ENCODE peak calls at places on chromosomes 2 and 18, in four cellular contexts. One of them, this sample, is unnamed.

GRCh38 chr2:142967060-142967459 is 89.6 kb downstream of the KYNU start:
- DNase-seq in K562: no peak
- DNase-seq in HEK293T: no peak
- DNase-seq in GM12878: no peak
- DNase-seq in this sample: no peak

GRCh38 chr2:239722760-239723448 is 302.2 kb downstream of the NDUFA10 start:
- DNase-seq in K562: no peak
- DNase-seq in HEK293T: no peak
- DNase-seq in GM12878: no peak
- DNase-seq in this sample: no peak

GRCh38 chr2:44531289-44531688 is 169.5 kb downstream of the CAMKMT start:
- DNase-seq in K562: no peak
- DNase-seq in HEK293T: no peak
- DNase-seq in GM12878: no peak
- DNase-seq in this sample: no peak

GRCh38 chr18:51133580-51134160 is 63.8 kb downstream of the MEX3C start:
- DNase-seq in K562: no peak
- DNase-seq in HEK293T: no peak
- DNase-seq in GM12878: no peak
- DNase-seq in this sample: peak

GRCh38 chr2:28286678-28287077 is 106.0 kb upstream of the FOSL2 start:
- DNase-seq in K562: no peak
- DNase-seq in HEK293T: no peak
- DNase-seq in GM12878: no peak
- DNase-seq in this sample: no peak

GRCh38 chr2:127942002-127942401 is 56.2 kb upstream of the AMMECR1L start:
- DNase-seq in K562: no peak
- DNase-seq in HEK293T: no peak
- DNase-seq in GM12878: no peak
- DNase-seq in this sample: no peak

GRCh38 chr18:65592419-65592818 is 158.4 kb upstream of the CDH7 start:
- DNase-seq in K562: no peak
- DNase-seq in HEK293T: no peak
- DNase-seq in GM12878: no peak
- DNase-seq in this sample: no peak

GRCh38 chr2:100427627-100428258 is 10.3 kb upstream of the CHST10 start:
- DNase-seq in K562: peak
- DNase-seq in HEK293T: peak
- DNase-seq in GM12878: no peak
- DNase-seq in this sample: peak

GRCh38 chr2:217846321-217846743 is 156.5 kb downstream of the TNS1 start:
- DNase-seq in K562: no peak
- DNase-seq in HEK293T: no peak
- DNase-seq in GM12878: no peak
- DNase-seq in this sample: no peak

GRCh38 chr2:18149660-18150246 is 271.3 kb downstream of the KCNS3 start:
- DNase-seq in K562: peak
- DNase-seq in HEK293T: peak
- DNase-seq in GM12878: no peak
- DNase-seq in this sample: peak

GRCh38 chr2:145304501-145304900 is 784.6 kb upstream of the ZEB2 start:
- DNase-seq in K562: no peak
- DNase-seq in HEK293T: no peak
- DNase-seq in GM12878: no peak
- DNase-seq in this sample: no peak

GRCh38 chr2:67567866-67568265 is 170.7 kb downstream of the ETAA1 start:
- DNase-seq in K562: no peak
- DNase-seq in HEK293T: no peak
- DNase-seq in GM12878: no peak
- DNase-seq in this sample: no peak

GRCh38 chr2:238728322-238729260 is 119.3 kb upstream of the TWIST2 start:
- DNase-seq in K562: no peak
- DNase-seq in HEK293T: no peak
- DNase-seq in GM12878: no peak
- DNase-seq in this sample: no peak

GRCh38 chr2:237733677-237734300 is 64.8 kb upstream of the RBM44 start:
- DNase-seq in K562: no peak
- DNase-seq in HEK293T: no peak
- DNase-seq in GM12878: no peak
- DNase-seq in this sample: peak

GRCh38 chr2:88692187-88692586 is 714 bp downstream of the RPIA start:
- DNase-seq in K562: peak
- DNase-seq in HEK293T: peak
- DNase-seq in GM12878: no peak
- DNase-seq in this sample: peak

GRCh38 chr2:27792759-27793158 is 21.2 kb downstream of the MRPL33 start:
- DNase-seq in K562: no peak
- DNase-seq in HEK293T: no peak
- DNase-seq in GM12878: no peak
- DNase-seq in this sample: no peak

GRCh38 chr2:113694438-113694837 is 62.0 kb downstream of the SLC35F5 start:
- DNase-seq in K562: no peak
- DNase-seq in HEK293T: no peak
- DNase-seq in GM12878: no peak
- DNase-seq in this sample: no peak

GRCh38 chr2:118012778-118013177 is 1.1 kb downstream of the CCDC93 start:
- DNase-seq in K562: no peak
- DNase-seq in HEK293T: no peak
- DNase-seq in GM12878: no peak
- DNase-seq in this sample: no peak

GRCh38 chr2:224210495-224211472 is 171.7 kb upstream of the SERPINE2 start:
- DNase-seq in K562: no peak
- DNase-seq in HEK293T: no peak
- DNase-seq in GM12878: no peak
- DNase-seq in this sample: no peak

GRCh38 chr18:66676699-66677098 is 72.8 kb upstream of the CDH19 start:
- DNase-seq in K562: no peak
- DNase-seq in HEK293T: no peak
- DNase-seq in GM12878: no peak
- DNase-seq in this sample: no peak

GRCh38 chr2:226118471-226119429 is 680.9 kb downstream of the IRS1 start:
- DNase-seq in K562: no peak
- DNase-seq in HEK293T: no peak
- DNase-seq in GM12878: no peak
- DNase-seq in this sample: peak

GRCh38 chr18:8851659-8852058 is 146.3 kb downstream of the MTCL1 start:
- DNase-seq in K562: no peak
- DNase-seq in HEK293T: no peak
- DNase-seq in GM12878: no peak
- DNase-seq in this sample: no peak

GRCh38 chr2:1806254-1806653 is 61.9 kb upstream of the PXDN start:
- DNase-seq in K562: no peak
- DNase-seq in HEK293T: no peak
- DNase-seq in GM12878: no peak
- DNase-seq in this sample: no peak

GRCh38 chr2:21118302-21118920 is 5.4 kb upstream of the TDRD15 start:
- DNase-seq in K562: peak
- DNase-seq in HEK293T: peak
- DNase-seq in GM12878: no peak
- DNase-seq in this sample: peak

GRCh38 chr2:11175293-11175795 is 20.1 kb downstream of the SLC66A3 start:
- DNase-seq in K562: no peak
- DNase-seq in HEK293T: no peak
- DNase-seq in GM12878: no peak
- DNase-seq in this sample: no peak

GRCh38 chr2:8438996-8439395 is 242.9 kb upstream of the ID2 start:
- DNase-seq in K562: no peak
- DNase-seq in HEK293T: no peak
- DNase-seq in GM12878: no peak
- DNase-seq in this sample: no peak

GRCh38 chr2:198383392-198383791 is 579.0 kb downstream of the PLCL1 start:
- DNase-seq in K562: no peak
- DNase-seq in HEK293T: no peak
- DNase-seq in GM12878: no peak
- DNase-seq in this sample: no peak

GRCh38 chr2:29113027-29113686 is 2.1 kb upstream of the CLIP4 start:
- DNase-seq in K562: no peak
- DNase-seq in HEK293T: no peak
- DNase-seq in GM12878: no peak
- DNase-seq in this sample: peak

GRCh38 chr2:101223814-101224231 is 28.9 kb upstream of the CNOT11 start:
- DNase-seq in K562: no peak
- DNase-seq in HEK293T: no peak
- DNase-seq in GM12878: peak
- DNase-seq in this sample: no peak

DNA sequence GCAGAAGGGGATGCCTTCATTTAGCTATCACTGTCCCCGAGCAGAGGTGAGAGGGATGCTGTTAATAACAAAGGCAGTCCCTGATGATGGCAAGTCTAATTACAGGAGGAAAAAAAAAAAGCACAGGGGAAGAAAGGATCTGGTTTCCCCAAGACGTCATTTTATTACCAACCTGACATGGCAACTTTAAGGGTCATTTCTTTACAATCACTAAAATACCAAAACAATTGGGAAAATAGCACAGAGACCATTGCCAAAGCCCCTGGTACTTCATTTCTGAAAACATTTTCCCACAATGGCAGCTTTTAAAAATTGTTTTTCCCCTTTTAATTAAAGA is 337.9 kb upstream of the FIGN start:
- DNase-seq in K562: no peak
- DNase-seq in HEK293T: no peak
- DNase-seq in GM12878: no peak
- DNase-seq in this sample: no peak
- TF ChIP-seq FOXK2 in K562: no peak
- TF ChIP-seq FOXK2 in HEK293T: no peak
- TF ChIP-seq FOXK2 in GM12878: no peak
- TF ChIP-seq FOXK2 in this sample: no peak

GRCh38 chr18:31274915-31275314 is 43.0 kb upstream of the DSG1 start:
- DNase-seq in K562: no peak
- DNase-seq in HEK293T: peak
- DNase-seq in GM12878: no peak
- DNase-seq in this sample: peak
- TF ChIP-seq FOXK2 in K562: no peak
- TF ChIP-seq FOXK2 in HEK293T: no peak
- TF ChIP-seq FOXK2 in GM12878: no peak
- TF ChIP-seq FOXK2 in this sample: no peak

GRCh38 chr2:85893428-85894258 is 4.9 kb upstream of the ST3GAL5 start:
- DNase-seq in K562: no peak
- DNase-seq in HEK293T: no peak
- DNase-seq in GM12878: no peak
- DNase-seq in this sample: no peak
- TF ChIP-seq FOXK2 in K562: no peak
- TF ChIP-seq FOXK2 in HEK293T: no peak
- TF ChIP-seq FOXK2 in GM12878: no peak
- TF ChIP-seq FOXK2 in this sample: no peak

DNA sequence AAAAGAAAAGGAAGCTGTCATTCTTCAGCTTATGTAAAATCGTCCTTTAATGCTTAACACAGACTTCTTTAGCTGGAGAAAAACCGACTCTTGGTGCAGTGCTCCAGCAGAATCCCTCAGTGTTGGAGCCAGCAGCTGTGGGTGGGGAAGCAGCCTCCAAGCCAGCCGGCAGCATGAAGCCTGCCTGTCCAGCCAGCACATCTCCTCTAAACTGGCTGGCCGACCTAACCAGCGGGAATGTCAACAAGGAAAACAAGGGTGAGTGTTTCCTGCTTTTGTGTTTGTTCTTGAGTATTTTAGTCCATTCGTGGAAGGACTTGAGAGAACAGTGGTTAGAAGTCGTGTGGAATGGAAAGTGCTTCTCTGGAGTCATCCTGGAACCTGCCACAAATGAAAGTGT is 38.9 kb downstream of the KDM3A start:
- DNase-seq in K562: no peak
- DNase-seq in HEK293T: no peak
- DNase-seq in GM12878: no peak
- DNase-seq in this sample: no peak
- TF ChIP-seq FOXK2 in K562: no peak
- TF ChIP-seq FOXK2 in HEK293T: no peak
- TF ChIP-seq FOXK2 in GM12878: no peak
- TF ChIP-seq FOXK2 in this sample: no peak

GRCh38 chr18:31860488-31860887 is 82.4 kb downstream of the TRAPPC8 start:
- DNase-seq in K562: no peak
- DNase-seq in HEK293T: no peak
- DNase-seq in GM12878: no peak
- DNase-seq in this sample: no peak
- TF ChIP-seq FOXK2 in K562: no peak
- TF ChIP-seq FOXK2 in HEK293T: no peak
- TF ChIP-seq FOXK2 in GM12878: no peak
- TF ChIP-seq FOXK2 in this sample: no peak